ENCODE peak calls at places on chromosomes 7 and 10, in five cellular contexts. Q is SHP77 treated with DMSO at 0.1 percent for 48 hours, W is mucosa of gallbladder, L is neural progenitor cell, N is breast epithelium. D is an unnamed sample.

GRCh38 chr10:63281967-63282366 is 148.8 kb downstream of the NRBF2 start:
- DNase-seq in Q (no peak), W (no peak), L (no peak), N (no peak), D (no peak)

GRCh38 chr10:13104697-13105096 is 4.7 kb downstream of the OPTN start:
- DNase-seq in Q (no peak), W (no peak), L (no peak), N (no peak), D (no peak)

GRCh38 chr7:95517870-95518269 is 32.1 kb downstream of the ASB4 start:
- DNase-seq in Q (no peak), W (no peak), L (no peak), N (no peak), D (no peak)

GRCh38 chr10:118300266-118300665 is 41.9 kb downstream of the FAM204A start:
- DNase-seq in Q (no peak), W (no peak), L (no peak), N (no peak), D (no peak)

GRCh38 chr10:14306201-14306600 is 24.5 kb downstream of the FRMD4A start:
- DNase-seq in Q (no peak), W (no peak), L (no peak), N (no peak), D (no peak)

GRCh38 chr10:90652519-90652918 is 205.3 kb downstream of the HTR7 start:
- DNase-seq in Q (peak), W (no peak), L (peak), N (no peak), D (no peak)

GRCh38 chr7:77321300-77321699 is 94.8 kb downstream of the GSAP start:
- DNase-seq in Q (no peak), W (no peak), L (no peak), N (no peak), D (no peak)

GRCh38 chr7:56030340-56030739 is 20.9 kb downstream of the PSPH start:
- DNase-seq in Q (no peak), W (no peak), L (no peak), N (no peak), D (no peak)

GRCh38 chr10:119726291-119727261 is 726 bp downstream of the INPP5F start:
- DNase-seq in Q (peak), W (no peak), L (peak), N (no peak), D (no peak)

GRCh38 chr7:83852136-83852535 is 203.2 kb upstream of the SEMA3E start:
- DNase-seq in Q (no peak), W (no peak), L (no peak), N (no peak), D (no peak)

GRCh38 chr10:9289811-9290210 is 1235.3 kb downstream of the GATA3 start:
- DNase-seq in Q (no peak), W (no peak), L (no peak), N (no peak), D (no peak)

GRCh38 chr7:26399309-26399610 is 107.6 kb downstream of the SNX10 start:
- DNase-seq in Q (no peak), W (no peak), L (peak), N (peak), D (no peak)

GRCh38 chr10:29761916-29762315 is 127.1 kb upstream of the SVIL start:
- DNase-seq in Q (no peak), W (no peak), L (no peak), N (no peak), D (no peak)

GRCh38 chr7:101133621-101134398 is 6.9 kb downstream of the SERPINE1 start:
- DNase-seq in Q (no peak), W (no peak), L (no peak), N (no peak), D (no peak)

GRCh38 chr10:132616995-132617780 is 79.6 kb downstream of the INPP5A start:
- DNase-seq in Q (no peak), W (no peak), L (no peak), N (peak), D (no peak)

GRCh38 chr10:69881202-69881601 is 79.5 kb downstream of the COL13A1 start:
- DNase-seq in Q (no peak), W (no peak), L (no peak), N (no peak), D (no peak)

GRCh38 chr10:88291289-88292184 is 291.6 kb downstream of the RNLS start:
- DNase-seq in Q (no peak), W (no peak), L (peak), N (no peak), D (no peak)

GRCh38 chr7:128020161-128020560 is 11.1 kb downstream of the LRRC4 start:
- DNase-seq in Q (no peak), W (no peak), L (peak), N (no peak), D (no peak)

GRCh38 chr10:100033766-100034418 is 24.1 kb upstream of the DNMBP start:
- DNase-seq in Q (no peak), W (no peak), L (no peak), N (no peak), D (no peak)

GRCh38 chr7:22476822-22477221 is 23.2 kb downstream of the STEAP1B start:
- DNase-seq in Q (no peak), W (no peak), L (no peak), N (no peak), D (no peak)

GRCh38 chr10:16470747-16471146 is 33.9 kb downstream of the PTER start:
- DNase-seq in Q (no peak), W (no peak), L (no peak), N (no peak), D (peak)

GRCh38 chr10:71621783-71622526 is 97.6 kb downstream of the C10orf105 start:
- DNase-seq in Q (no peak), W (peak), L (peak), N (no peak), D (no peak)